ENCODE peak calls at places on chromosomes 2 and 18, in seven cellular contexts. S is psoas muscle, G is bronchial epithelial cell, A is GM23338, H is germinal center, O is heart right ventricle, Z is body of pancreas. C is an unnamed sample.

GRCh38 chr2:52396836-52397235 is 1364.9 kb upstream of the NRXN1 start:
- DNase-seq in S (no peak), G (no peak), A (no peak), H (no peak), O (no peak), Z (no peak), C (no peak)

GRCh38 chr2:191920502-191920901 is 73.6 kb upstream of the CAVIN2 start:
- DNase-seq in S (no peak), G (no peak), A (no peak), H (no peak), O (no peak), Z (no peak), C (no peak)

GRCh38 chr2:73077424-73077795 is 5.9 kb upstream of the SFXN5 start:
- DNase-seq in S (no peak), G (no peak), A (no peak), H (no peak), O (no peak), Z (no peak), C (no peak)

GRCh38 chr2:79453918-79454317 is 58.9 kb upstream of the CTNNA2 start:
- DNase-seq in S (no peak), G (no peak), A (peak), H (no peak), O (no peak), Z (no peak), C (no peak)

GRCh38 chr2:118851650-118852049 is 4.2 kb upstream of the EN1 start:
- DNase-seq in S (no peak), G (no peak), A (peak), H (no peak), O (no peak), Z (no peak), C (peak)

GRCh38 chr2:8984152-8984551 is 19.3 kb downstream of the MBOAT2 start:
- DNase-seq in S (no peak), G (no peak), A (no peak), H (no peak), O (no peak), Z (no peak), C (no peak)

GRCh38 chr2:218811382-218811781 is 20.2 kb downstream of the PRKAG3 start:
- DNase-seq in S (no peak), G (no peak), A (no peak), H (no peak), O (no peak), Z (no peak), C (no peak)

GRCh38 chr18:58216071-58216471 is 172.0 kb downstream of the NEDD4L start:
- DNase-seq in S (no peak), G (peak), A (peak), H (no peak), O (no peak), Z (no peak), C (no peak)

GRCh38 chr2:172571245-172571644 is 15.4 kb downstream of the PDK1 start:
- DNase-seq in S (no peak), G (no peak), A (no peak), H (no peak), O (no peak), Z (no peak), C (no peak)

GRCh38 chr18:51069885-51070284 is 39.9 kb downstream of the SMAD4 start:
- DNase-seq in S (no peak), G (no peak), A (no peak), H (no peak), O (no peak), Z (no peak), C (no peak)

GRCh38 chr2:191302459-191303155 is 57.4 kb downstream of the MYO1B start:
- DNase-seq in S (no peak), G (peak), A (peak), H (peak), O (no peak), Z (no peak), C (no peak)

GRCh38 chr2:109304248-109304647 is 175.2 kb downstream of the SH3RF3 start:
- DNase-seq in S (no peak), G (no peak), A (no peak), H (no peak), O (no peak), Z (no peak), C (no peak)

GRCh38 chr2:238019962-238020361 is 40.8 kb upstream of the SCLY start:
- DNase-seq in S (no peak), G (no peak), A (no peak), H (no peak), O (no peak), Z (no peak), C (no peak)

GRCh38 chr2:150142561-150142960 is 344.9 kb downstream of the RND3 start:
- DNase-seq in S (no peak), G (peak), A (no peak), H (no peak), O (no peak), Z (no peak), C (no peak)

GRCh38 chr18:12315911-12316310 is 7.9 kb downstream of the TUBB6 start:
- DNase-seq in S (no peak), G (no peak), A (no peak), H (no peak), O (peak), Z (peak), C (peak)

GRCh38 chr2:133571249-133571648 is 3.0 kb upstream of the NCKAP5 start:
- DNase-seq in S (no peak), G (no peak), A (peak), H (no peak), O (no peak), Z (no peak), C (no peak)

GRCh38 chr18:6561029-6561861 is 146.5 kb upstream of the L3MBTL4 start:
- DNase-seq in S (peak), G (peak), A (no peak), H (no peak), O (peak), Z (peak), C (no peak)

GRCh38 chr2:85844486-85844885 is 44.3 kb downstream of the ST3GAL5 start:
- DNase-seq in S (no peak), G (no peak), A (no peak), H (no peak), O (no peak), Z (no peak), C (no peak)

GRCh38 chr2:170039401-170040172 is 138.4 kb upstream of the MYO3B start:
- DNase-seq in S (no peak), G (no peak), A (no peak), H (no peak), O (no peak), Z (no peak), C (no peak)

GRCh38 chr2:133658020-133658903 is 90.0 kb upstream of the NCKAP5 start:
- DNase-seq in S (no peak), G (peak), A (no peak), H (no peak), O (no peak), Z (no peak), C (no peak)

GRCh38 chr18:4035521-4035920 is 419.6 kb downstream of the DLGAP1 start:
- DNase-seq in S (no peak), G (peak), A (peak), H (no peak), O (no peak), Z (no peak), C (no peak)

GRCh38 chr18:23565916-23566547 is 20.3 kb downstream of the NPC1 start:
- DNase-seq in S (no peak), G (peak), A (no peak), H (no peak), O (no peak), Z (no peak), C (no peak)